ENCODE peak calls at places on chromosome 13, in six cellular contexts. M is activated T-cell treated with anti-CD3 and anti-CD28 coated beads, Interleukin-2, amount 50 U/mL, for 72 hours; Z is CD4-positive, alpha-beta T cell; F is HTR-8/SVneo; C is left ventricle myocardium inferior; L is LHCN-M2. O is an unnamed sample.

GRCh38 chr13:48562296-48563066 is 29.6 kb upstream of the RCBTB2 start:
- DNase-seq in M (peak), L (peak), F (no peak), C (no peak), Z (peak), O (no peak)

GRCh38 chr13:45367995-45368394 is 27.0 kb upstream of the TPT1 start:
- DNase-seq in Z (no peak), C (no peak), M (no peak), L (no peak), F (no peak), O (no peak)

GRCh38 chr13:24038405-24038804 is 122.1 kb upstream of the SPATA13 start:
- DNase-seq in F (no peak), L (peak), M (peak), C (no peak), Z (no peak), O (no peak)

GRCh38 chr13:76672422-76672821 is 213.8 kb downstream of the KCTD12 start:
- DNase-seq in C (no peak), L (peak), Z (no peak), F (no peak), M (no peak), O (no peak)

GRCh38 chr13:61954092-61954491 is 538.4 kb upstream of the PCDH20 start:
- DNase-seq in C (no peak), M (no peak), L (no peak), Z (no peak), F (peak), O (no peak)

GRCh38 chr13:53439439-53440225 is 411.0 kb downstream of the OLFM4 start:
- DNase-seq in M (no peak), F (no peak), Z (no peak), L (no peak), C (no peak), O (peak)

GRCh38 chr13:47904239-47904638 is 96.8 kb downstream of the SUCLA2 start:
- DNase-seq in M (no peak), L (no peak), Z (no peak), C (no peak), F (no peak), O (no peak)

GRCh38 chr13:98263841-98264240 is 86.8 kb upstream of the RNF113B start:
- DNase-seq in C (no peak), M (no peak), L (no peak), F (no peak), Z (no peak), O (no peak)

GRCh38 chr13:40189885-40190655 is 476.4 kb downstream of the FOXO1 start:
- DNase-seq in L (peak), F (no peak), C (no peak), Z (no peak), M (no peak), O (no peak)

GRCh38 chr13:46795321-46795720 is 1.6 kb downstream of the ESD start:
- DNase-seq in C (no peak), Z (no peak), L (no peak), M (no peak), F (no peak), O (no peak)

GRCh38 chr13:98500963-98501421 is 75.9 kb downstream of the STK24 start:
- DNase-seq in F (no peak), M (no peak), Z (no peak), L (no peak), C (no peak), O (peak)